ENCODE peak calls at places on chromosomes 6 and 20, in six cellular contexts. F is MCF 10A, L is GM12864, O is stomach, P is RWPE2, K is cardiac muscle cell. J is an unnamed sample.

GRCh38 chr20:5928063-5928462 is 22.3 kb downstream of the TRMT6 start:
- DNase-seq in F (no peak), L (no peak), O (no peak), P (no peak), K (no peak), J (no peak)

GRCh38 chr6:155530219-155530834 is 74.7 kb upstream of the NOX3 start:
- DNase-seq in L (peak; percentile 26), K (peak; percentile 68), P (no peak), O (no peak), F (peak; percentile 56), J (peak; percentile 38)

GRCh38 chr20:23021941-23022340 is 13.2 kb upstream of the SSTR4 start:
- DNase-seq in O (no peak), L (no peak), P (no peak), K (no peak), F (peak; percentile 23), J (no peak)

GRCh38 chr20:23880426-23880825 is 878 bp upstream of the CST5 start:
- DNase-seq in K (no peak), O (no peak), L (no peak), P (no peak), F (no peak), J (no peak)

GRCh38 chr20:58538752-58539151 is 23.6 kb upstream of the APCDD1L start:
- DNase-seq in O (no peak), F (no peak), P (no peak), L (no peak), K (no peak), J (no peak)

GRCh38 chr6:157667211-157668033 is 155.6 kb upstream of the SNX9 start:
- DNase-seq in P (no peak), F (peak; percentile 80), L (peak; percentile 15), K (peak; percentile 75), O (peak; percentile 64), J (peak; percentile 74)

GRCh38 chr6:168495636-168496035 is 54.7 kb downstream of the SMOC2 start:
- DNase-seq in K (no peak), O (no peak), L (no peak), P (no peak), F (no peak), J (no peak)

GRCh38 chr6:121951918-121952379 is 447.5 kb upstream of the HSF2 start:
- DNase-seq in P (no peak), K (peak; percentile 40), O (no peak), F (peak; percentile 84), L (no peak), J (no peak)

GRCh38 chr6:158002951-158003853 is 21.5 kb downstream of the SYNJ2 start:
- DNase-seq in L (no peak), P (peak; percentile 37), O (no peak), K (peak; percentile 90), F (no peak), J (no peak)

GRCh38 chr20:51697119-51697826 is 70.9 kb downstream of the ATP9A start:
- DNase-seq in F (peak; percentile 16), L (no peak), O (no peak), K (peak; percentile 27), P (peak; percentile 38), J (no peak)

GRCh38 chr6:166908812-166909211 is 47.5 kb downstream of the RNASET2 start:
- DNase-seq in L (no peak), P (no peak), O (no peak), K (no peak), F (no peak), J (no peak)

GRCh38 chr6:45574885-45575284 is 197.2 kb upstream of the SUPT3H start:
- DNase-seq in L (no peak), O (no peak), F (peak; percentile 52), P (no peak), K (no peak), J (no peak)

GRCh38 chr20:31764641-31765305 is 25.7 kb downstream of the TPX2 start:
- DNase-seq in L (no peak), K (peak; percentile 60), F (no peak), O (no peak), P (no peak), J (no peak)

GRCh38 chr20:47392015-47392720 is 35.7 kb upstream of the ZMYND8 start:
- DNase-seq in O (peak; percentile 31), P (peak; percentile 97), F (peak; percentile 97), K (peak; percentile 93), L (peak; percentile 64), J (peak; percentile 36)

GRCh38 chr6:145453376-145453775 is 281.9 kb downstream of the EPM2A start:
- DNase-seq in F (peak; percentile 6), P (no peak), O (no peak), K (peak; percentile 38), L (no peak), J (no peak)

GRCh38 chr6:102581378-102582124 is 1188.0 kb downstream of the GRIK2 start:
- DNase-seq in O (no peak), P (no peak), F (no peak), K (no peak), L (no peak), J (no peak)

GRCh38 chr20:5996765-5997164 is 46.3 kb downstream of the MCM8 start:
- DNase-seq in L (no peak), O (no peak), F (no peak), K (no peak), P (no peak), J (peak; percentile 56)

GRCh38 chr20:7161690-7162089 is 394.2 kb downstream of the BMP2 start:
- DNase-seq in P (no peak), L (no peak), F (peak; percentile 45), K (peak; percentile 34), O (no peak), J (no peak)

GRCh38 chr20:43752051-43752360 is 25.2 kb upstream of the GTSF1L start:
- DNase-seq in L (no peak), F (no peak), K (no peak), O (no peak), P (no peak), J (no peak)

GRCh38 chr6:154447929-154448328 is 62.6 kb downstream of the CNKSR3 start:
- DNase-seq in P (no peak), F (no peak), L (no peak), K (peak; percentile 79), O (no peak), J (no peak)

GRCh38 chr6:42142118-42142835 is at the start of gene C6orf132:
- DNase-seq in F (peak; percentile 63), P (peak; percentile 84), O (peak; percentile 91), K (peak; percentile 45), L (no peak), J (no peak)

GRCh38 chr20:63498950-63499332 is at the start of gene EEF1A2:
- DNase-seq in L (no peak), K (no peak), O (peak; percentile 60), P (no peak), F (no peak), J (no peak)

GRCh38 chr6:143549630-143550268 is 38.2 kb upstream of the FUCA2 start:
- DNase-seq in K (no peak), F (peak; percentile 49), L (peak; percentile 35), P (no peak), O (no peak), J (peak; percentile 44)

DNA sequence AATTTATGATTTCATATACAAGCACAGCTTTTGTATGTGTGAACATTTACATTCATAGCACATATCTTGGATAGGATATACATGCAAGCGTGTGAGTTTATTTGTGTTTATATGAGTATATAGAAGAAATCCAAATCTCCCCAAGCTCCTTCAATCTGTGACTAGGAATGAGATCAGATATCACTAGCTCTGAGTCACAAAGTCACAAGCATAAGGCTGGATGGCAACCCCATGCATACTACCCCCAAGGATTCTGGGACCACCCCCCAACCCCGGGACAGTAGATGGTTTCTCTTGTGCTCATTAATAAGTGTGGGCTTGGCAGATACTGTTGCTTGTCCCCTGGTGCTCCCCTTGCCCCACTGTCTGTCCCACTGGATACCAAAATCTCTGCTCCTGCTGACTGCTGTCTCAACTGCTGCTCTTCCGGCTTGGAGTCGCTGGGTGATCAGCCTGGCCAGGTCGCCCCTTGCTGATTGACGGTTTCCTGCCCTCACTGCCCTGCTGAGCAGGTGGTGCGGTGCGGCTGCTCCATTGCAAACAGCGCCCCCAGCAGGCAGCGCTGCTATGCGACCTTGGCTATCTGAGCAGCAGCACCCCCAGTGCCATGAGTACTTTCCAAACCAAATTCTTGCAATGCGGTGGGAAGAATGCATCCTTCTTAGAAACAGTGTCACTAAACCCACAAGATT is 279.4 kb downstream of the CD83 start:
- DNase-seq in K (peak; percentile 15), P (no peak), L (no peak), F (no peak), O (peak; percentile 27), J (peak; percentile 37)
- TF ChIP-seq CTCF in K (peak; percentile 43), P (peak; percentile 24), L (no peak), F (peak; percentile 15), O (peak; percentile 11), J (peak; percentile 62)

DNA sequence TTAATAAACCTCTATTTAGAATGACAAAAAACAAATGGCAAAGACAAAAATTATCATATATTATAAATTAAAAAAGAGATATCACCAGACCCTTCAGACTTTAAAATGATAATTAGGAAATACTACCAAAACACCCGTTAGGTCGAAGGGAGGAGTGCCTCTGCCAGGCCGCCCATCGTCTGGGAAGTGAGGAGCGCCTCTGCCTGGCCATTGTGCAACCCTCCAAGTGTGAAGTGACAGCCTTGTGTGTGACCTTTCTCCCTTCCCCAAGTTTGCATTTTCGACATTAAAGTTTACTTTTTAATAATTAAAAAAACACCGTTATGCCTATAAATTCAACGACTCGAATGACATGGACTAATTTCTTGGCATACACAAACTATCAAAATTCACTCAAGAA is 64.5 kb upstream of the TASP1 start:
- DNase-seq in P (no peak), L (no peak), F (no peak), O (no peak), K (no peak), J (no peak)
- TF ChIP-seq CTCF in P (no peak), L (no peak), F (no peak), O (no peak), K (no peak), J (no peak)

DNA sequence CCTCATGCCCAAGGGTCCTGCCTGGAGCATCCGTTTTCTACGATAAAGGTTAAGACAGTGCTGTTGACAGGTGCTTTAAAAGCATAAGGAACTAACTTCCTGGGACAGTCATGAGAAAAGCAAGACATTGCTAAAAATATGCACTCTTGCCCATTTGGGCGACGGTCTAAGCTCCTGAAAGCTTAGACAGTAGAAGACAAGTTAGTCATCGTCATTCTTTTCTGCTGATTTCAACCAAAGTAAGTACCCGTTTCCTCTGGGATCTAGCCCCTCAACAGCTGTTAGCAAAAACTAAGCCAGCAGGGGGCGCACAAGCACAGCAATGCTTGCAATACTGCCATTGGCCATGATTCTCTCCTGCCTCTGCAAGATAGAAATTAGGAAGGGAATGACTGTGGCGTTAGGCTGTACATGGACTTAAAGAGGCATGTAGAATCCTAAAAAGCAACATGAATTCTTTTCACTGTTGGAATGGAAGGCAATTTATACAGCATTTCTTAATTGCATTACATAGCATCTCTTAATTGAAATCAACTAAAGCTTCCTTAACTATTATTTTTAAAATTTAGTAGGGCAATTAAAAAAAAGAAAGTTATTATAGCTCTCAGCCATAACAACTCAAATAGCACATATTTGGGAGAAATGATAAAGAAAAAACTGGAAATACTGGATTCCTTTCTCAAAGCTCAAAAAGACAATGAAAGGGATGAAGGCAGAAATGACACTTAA is 147.8 kb upstream of the RALGAPA2 start:
- DNase-seq in L (peak; percentile 46), P (peak; percentile 81), F (peak; percentile 89), K (peak; percentile 86), O (peak; percentile 92), J (peak; percentile 76)
- TF ChIP-seq CTCF in L (peak; percentile 94), P (peak; percentile 96), F (peak; percentile 85), K (peak; percentile 96), O (peak; percentile 76), J (peak; percentile 90)

DNA sequence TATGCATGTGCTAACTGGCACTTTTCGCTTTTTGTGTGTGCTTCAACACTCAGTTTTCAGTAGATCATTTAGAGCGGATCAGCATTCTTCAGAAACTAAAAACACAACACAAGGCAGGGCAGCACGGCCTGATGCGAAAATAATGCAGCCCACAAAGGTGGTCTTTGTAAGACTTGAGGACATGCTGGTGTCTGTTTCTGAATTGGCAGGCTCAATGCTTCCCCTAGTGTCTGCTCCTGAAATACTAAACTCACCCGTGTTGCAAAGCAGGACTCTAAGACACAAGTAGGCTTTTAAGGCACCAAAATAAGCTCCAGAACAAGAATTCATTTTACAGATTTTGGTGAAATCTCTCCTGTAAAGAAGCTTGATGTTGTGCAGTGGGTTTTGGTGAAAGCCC is 676.5 kb downstream of the TENT5A start:
- DNase-seq in K (peak; percentile 29), F (peak; percentile 17), P (no peak), O (no peak), L (no peak), J (no peak)
- TF ChIP-seq CTCF in K (peak; percentile 58), F (peak; percentile 19), P (peak; percentile 46), O (no peak), L (no peak), J (peak; percentile 12)